ENCODE peak calls at places on chromosomes 4 and X, in ten cellular contexts. X is naive B cell, E is lung microvascular endothelial cell, L is GM23338, Y is nucleus accumbens, U is skeletal muscle cell, K is lung, W is colonic mucosa, Q is breast epithelium, G is NCI-H1092 treated with DMSO at 0.1 percent for 48 hours. R is an unnamed sample.

GRCh38 chr4:142565771-142566170 is 280.3 kb downstream of the INPP4B start:
- DNase-seq in L (no peak), W (no peak), Q (no peak), G (no peak), U (no peak), X (no peak), E (no peak), K (no peak), Y (no peak), R (no peak)

GRCh38 chr4:66475596-66475995 is 805.3 kb upstream of the EPHA5 start:
- DNase-seq in Q (no peak), K (no peak), U (no peak), X (no peak), Y (no peak), W (no peak), E (no peak), G (no peak), L (no peak), R (no peak)

GRCh38 chr4:83631066-83631465 is 95.2 kb downstream of the GPAT3 start:
- DNase-seq in Y (no peak), X (no peak), U (no peak), L (no peak), Q (no peak), E (peak), W (no peak), G (no peak), K (no peak), R (no peak)

GRCh38 chrX:9317174-9317573 is 147.7 kb upstream of the TBL1X start:
- DNase-seq in U (no peak), X (no peak), G (no peak), L (no peak), Y (no peak), Q (no peak), K (no peak), E (no peak), W (no peak), R (no peak)

GRCh38 chr4:92091335-92091734 is 212.4 kb upstream of the GRID2 start:
- DNase-seq in U (no peak), K (no peak), Y (no peak), G (peak), W (no peak), E (no peak), X (no peak), Q (no peak), L (peak), R (no peak)

GRCh38 chr4:42855779-42856178 is 36.7 kb upstream of the GRXCR1 start:
- DNase-seq in E (no peak), Q (no peak), U (no peak), G (no peak), K (no peak), W (no peak), Y (no peak), X (no peak), L (no peak), R (no peak)

GRCh38 chrX:107707866-107708265 is 67.7 kb downstream of the TSC22D3 start:
- DNase-seq in K (no peak), Q (peak), E (no peak), L (no peak), G (no peak), Y (no peak), U (no peak), W (no peak), X (no peak), R (peak)

GRCh38 chr4:57658673-57659072 is 548.5 kb upstream of the IGFBP7 start:
- DNase-seq in U (no peak), Q (no peak), G (no peak), K (no peak), Y (no peak), X (no peak), L (no peak), W (no peak), E (no peak), R (no peak)

GRCh38 chrX:37926700-37927099 is 79.3 kb upstream of the DYNLT3 start:
- DNase-seq in G (peak), X (no peak), U (peak), W (no peak), Q (no peak), Y (no peak), L (peak), K (no peak), E (peak), R (no peak)

GRCh38 chr4:165873298-165874071 is 448 bp downstream of the TLL1 start:
- DNase-seq in W (peak), G (peak), U (no peak), E (peak), Q (no peak), Y (no peak), K (no peak), L (peak), X (no peak), R (no peak)

GRCh38 chr4:152992027-152992426 is 55.9 kb downstream of the FHDC1 start:
- DNase-seq in W (peak), X (no peak), U (no peak), E (no peak), K (no peak), L (no peak), G (no peak), Y (no peak), Q (no peak), R (no peak)

GRCh38 chr4:67940505-67940904 is 22.8 kb downstream of the TMPRSS11A start:
- DNase-seq in X (no peak), E (no peak), W (no peak), Y (no peak), K (no peak), U (no peak), G (no peak), Q (no peak), L (no peak), R (no peak)

GRCh38 chrX:41198410-41198809 is 113.2 kb downstream of the USP9X start:
- DNase-seq in G (no peak), K (no peak), Y (no peak), E (no peak), X (no peak), L (no peak), Q (peak), U (no peak), W (no peak), R (no peak)

GRCh38 chrX:7582191-7582590 is 260.8 kb upstream of the VCX start:
- DNase-seq in L (no peak), Y (no peak), E (no peak), K (no peak), U (no peak), X (no peak), W (no peak), Q (no peak), G (peak), R (no peak)

GRCh38 chr4:53012738-53013137 is 150.6 kb downstream of the RASL11B start:
- DNase-seq in G (no peak), L (no peak), Q (no peak), Y (no peak), K (no peak), U (no peak), X (no peak), E (peak), W (no peak), R (no peak)

GRCh38 chrX:47612418-47612817 is 7.2 kb downstream of the SYN1 start:
- DNase-seq in G (peak), Q (no peak), Y (no peak), W (no peak), X (no peak), K (no peak), U (no peak), E (no peak), L (no peak), R (no peak)

GRCh38 chr4:144778364-144778763 is 132.4 kb downstream of the HHIP start:
- DNase-seq in X (no peak), Q (no peak), Y (no peak), U (no peak), G (no peak), E (no peak), L (no peak), K (no peak), W (no peak), R (no peak)

GRCh38 chrX:51144828-51145442 is 187.7 kb upstream of the NUDT10 start:
- DNase-seq in E (peak), U (no peak), K (peak), Y (no peak), X (peak), L (peak), G (peak), W (peak), Q (no peak), R (no peak)

GRCh38 chrX:78769356-78769755 is 21.8 kb downstream of the LPAR4 start:
- DNase-seq in K (no peak), Y (no peak), U (no peak), E (no peak), L (no peak), W (no peak), X (no peak), Q (no peak), G (no peak), R (no peak)

GRCh38 chrX:13791559-13791958 is 25.3 kb downstream of the GPM6B start:
- DNase-seq in L (no peak), E (no peak), U (no peak), X (no peak), K (no peak), W (no peak), G (peak), Q (peak), Y (peak), R (no peak)

GRCh38 chr4:123706961-123707360 is 310.4 kb downstream of the SPRY1 start:
- DNase-seq in G (no peak), K (no peak), Q (no peak), W (no peak), Y (no peak), X (no peak), E (no peak), L (no peak), U (no peak), R (no peak)

GRCh38 chrX:18885317-18886004 is 98.5 kb downstream of the PHKA2 start:
- DNase-seq in L (peak), E (peak), W (no peak), K (no peak), U (no peak), Y (no peak), X (no peak), Q (no peak), G (no peak), R (no peak)

GRCh38 chrX:129875669-129876068 is 30.3 kb upstream of the UTP14A start:
- DNase-seq in Q (no peak), L (no peak), E (peak), X (no peak), Y (no peak), K (no peak), W (no peak), G (no peak), U (peak), R (no peak)

R was measured in lower leg skin.